ENCODE peak calls at places on chromosome 2, in five cellular contexts. X, H, P, T and E are unnamed samples.
A peak's percentile ranks its signal among the peaks of the same experiment; 100 is the strongest.

GRCh38 chr2:65292095-65292378 is 64.4 kb downstream of the ACTR2 start:
- DNase-seq in H (no peak), X (no peak), T (no peak), P (no peak), E (no peak)

GRCh38 chr2:149466635-149467034 is 120.9 kb downstream of the MMADHC start:
- DNase-seq in H (no peak), P (no peak), X (no peak), T (no peak), E (no peak)

GRCh38 chr2:218981390-218982311 is 3.3 kb downstream of the FEV start:
- DNase-seq in P (no peak), X (no peak), T (peak; percentile 67), H (no peak), E (no peak)

GRCh38 chr2:172792711-172793110 is 57.1 kb downstream of the RAPGEF4 start:
- DNase-seq in T (no peak), X (no peak), P (no peak), H (no peak), E (no peak)

GRCh38 chr2:236180831-236181453 is 12.8 kb upstream of the GBX2 start:
- DNase-seq in P (peak; percentile 76), H (no peak), T (peak; percentile 92), X (peak; percentile 87), E (peak; percentile 60)

GRCh38 chr2:102618452-102619413 is 620 bp upstream of the SLC9A2 start:
- DNase-seq in H (no peak), X (peak; percentile 9), P (peak; percentile 78), T (peak; percentile 63), E (no peak)

GRCh38 chr2:241601841-241602240 is 35.1 kb downstream of the THAP4 start:
- DNase-seq in X (no peak), P (no peak), H (no peak), T (no peak), E (no peak)

GRCh38 chr2:35292269-35292668 is 1063.3 kb upstream of the CRIM1 start:
- DNase-seq in P (no peak), T (no peak), X (no peak), H (no peak), E (no peak)

GRCh38 chr2:128270306-128271185 is 48.1 kb downstream of the HS6ST1 start:
- DNase-seq in P (no peak), X (no peak), H (no peak), T (no peak), E (peak; percentile 48)

GRCh38 chr2:142307086-142307485 is 176.3 kb upstream of the LRP1B start:
- DNase-seq in X (no peak), T (no peak), P (no peak), H (no peak), E (no peak)

GRCh38 chr2:15142069-15142689 is 419.0 kb downstream of the NBAS start:
- DNase-seq in H (peak; percentile 84), T (no peak), X (no peak), P (no peak), E (peak; percentile 18)

GRCh38 chr2:158575051-158575635 is 118.4 kb downstream of the PKP4 start:
- DNase-seq in X (no peak), T (no peak), P (no peak), H (no peak), E (no peak)

GRCh38 chr2:237546040-237546875 is 20.1 kb upstream of the PRLH start:
- DNase-seq in X (no peak), P (no peak), H (no peak), T (no peak), E (no peak)

GRCh38 chr2:71882949-71883472 is 264.7 kb downstream of the CYP26B1 start:
- DNase-seq in H (no peak), T (no peak), P (peak; percentile 93), X (peak; percentile 29), E (peak; percentile 94)

GRCh38 chr2:1606421-1607235 is 137.7 kb downstream of the PXDN start:
- DNase-seq in H (no peak), P (no peak), X (no peak), T (no peak), E (no peak)

GRCh38 chr2:154338359-154338967 is 360.0 kb upstream of the KCNJ3 start:
- DNase-seq in X (no peak), T (peak; percentile 72), H (no peak), P (no peak), E (no peak)

GRCh38 chr2:60958361-60958760 is 59.2 kb upstream of the PEX13 start:
- DNase-seq in P (no peak), T (no peak), H (no peak), X (no peak), E (no peak)

GRCh38 chr2:25558262-25558661 is 115.1 kb downstream of the DTNB start:
- DNase-seq in X (no peak), P (no peak), H (peak; percentile 75), T (no peak), E (no peak)

GRCh38 chr2:201833796-201834195 is 27.5 kb downstream of the CDK15 start:
- DNase-seq in X (no peak), H (no peak), T (no peak), P (no peak), E (no peak)

GRCh38 chr2:239928457-239929350 is 96.4 kb downstream of the NDUFA10 start:
- DNase-seq in T (peak; percentile 44), P (no peak), X (no peak), H (no peak), E (no peak)

GRCh38 chr2:226466589-226466988 is 333.0 kb downstream of the IRS1 start:
- DNase-seq in X (no peak), H (no peak), T (peak; percentile 16), P (no peak), E (no peak)

GRCh38 chr2:177211602-177212105 is 940 bp upstream of the HNRNPA3 start:
- DNase-seq in P (no peak), X (no peak), T (no peak), H (no peak), E (no peak)

GRCh38 chr2:28096421-28096820 is 205.9 kb downstream of the BABAM2 start:
- DNase-seq in H (no peak), P (no peak), T (no peak), X (no peak), E (no peak)

GRCh38 chr2:241200822-241201395 is 12.4 kb downstream of the ANO7 start:
- DNase-seq in X (no peak), P (no peak), T (no peak), H (no peak), E (no peak)

GRCh38 chr2:234954551-234954992 is 2.8 kb downstream of the SH3BP4 start:
- DNase-seq in H (no peak), P (no peak), T (peak; percentile 48), X (no peak), E (no peak)

GRCh38 chr2:181371782-181372292 is 85.3 kb upstream of the ITGA4 start:
- DNase-seq in X (no peak), H (no peak), P (no peak), T (no peak), E (no peak)

GRCh38 chr2:39325966-39326365 is 82.2 kb upstream of the CDKL4 start:
- DNase-seq in X (no peak), P (no peak), T (no peak), H (no peak), E (no peak)

GRCh38 chr2:24210723-24211122 is 35.9 kb downstream of the FAM228A start:
- DNase-seq in H (no peak), X (no peak), T (no peak), P (no peak), E (no peak)

GRCh38 chr2:96144481-96145027 is 686 bp downstream of the DUSP2 start:
- DNase-seq in T (peak; percentile 45), P (no peak), X (no peak), H (no peak), E (no peak)

GRCh38 chr2:215904101-215904500 is 109.2 kb downstream of the MREG start:
- DNase-seq in P (no peak), H (no peak), T (no peak), X (no peak), E (no peak)

GRCh38 chr2:100949377-100949776 is 52.7 kb upstream of the RPL31 start:
- DNase-seq in T (no peak), X (no peak), P (no peak), H (no peak), E (no peak)
- TF ChIP-seq JUNB in T (no peak), X (no peak), P (no peak), H (no peak), E (no peak)

GRCh38 chr2:112162341-112162740 is 24.2 kb downstream of the FBLN7 start:
- DNase-seq in X (no peak), P (no peak), T (no peak), H (no peak), E (no peak)

GRCh38 chr2:112160591-112161250 is 22.5 kb downstream of the FBLN7 start:
- DNase-seq in H (no peak), P (no peak), X (no peak), T (no peak), E (no peak)

GRCh38 chr2:112161431-112162145 is 23.4 kb downstream of the FBLN7 start:
- DNase-seq in P (no peak), X (no peak), T (no peak), H (no peak), E (no peak)

GRCh38 chr2:112157472-112157871 is 19.3 kb downstream of the FBLN7 start:
- DNase-seq in T (no peak), X (no peak), H (no peak), P (no peak), E (no peak)

GRCh38 chr2:112159454-112159921 is 21.3 kb downstream of the FBLN7 start:
- DNase-seq in X (no peak), T (no peak), P (no peak), H (no peak), E (no peak)
- TF ChIP-seq JUNB in X (no peak), T (no peak), P (no peak), H (no peak), E (no peak)

GRCh38 chr2:77007668-77008067 is 514.5 kb downstream of the LRRTM4 start:
- DNase-seq in H (no peak), P (no peak), X (no peak), T (no peak), E (no peak)
- TF ChIP-seq JUNB in H (no peak), P (no peak), X (no peak), T (no peak), E (no peak)

GRCh38 chr2:238581126-238581525 is 154.4 kb downstream of the ASB1 start:
- DNase-seq in T (no peak), P (no peak), H (no peak), X (no peak), E (no peak)
- TF ChIP-seq JUNB in T (no peak), P (no peak), H (no peak), X (no peak), E (no peak)

GRCh38 chr2:44616616-44617266 is 255.0 kb downstream of the CAMKMT start:
- DNase-seq in P (no peak), X (no peak), T (no peak), H (peak; percentile 65), E (no peak)
- TF ChIP-seq JUNB in P (no peak), X (no peak), T (no peak), H (peak; percentile 92), E (no peak)

GRCh38 chr2:75619992-75620740 is 26.4 kb upstream of the MRPL19 start:
- DNase-seq in H (no peak), T (no peak), P (no peak), X (no peak), E (no peak)
- TF ChIP-seq JUNB in H (no peak), T (no peak), P (no peak), X (no peak), E (no peak)

GRCh38 chr2:124025349-124025720 is 248 bp downstream of the CNTNAP5 start:
- DNase-seq in T (no peak), P (no peak), X (no peak), H (no peak), E (no peak)

GRCh38 chr2:124027182-124027581 is 2.1 kb downstream of the CNTNAP5 start:
- DNase-seq in H (peak; percentile 9), P (peak; percentile 54), T (peak; percentile 88), X (peak; percentile 8), E (peak; percentile 64)

GRCh38 chr2:124024491-124025348 is at the start of gene CNTNAP5:
- DNase-seq in X (no peak), T (peak; percentile 93), H (no peak), P (peak; percentile 52), E (no peak)

GRCh38 chr2:124025896-124026295 is 809 bp downstream of the CNTNAP5 start:
- DNase-seq in T (peak; percentile 21), H (no peak), X (no peak), P (no peak), E (no peak)
- TF ChIP-seq JUNB in T (no peak), H (no peak), X (no peak), P (no peak), E (no peak)